ENCODE peak calls at places on chromosomes 12 and 14, in four cellular contexts. F, C, H and P are unnamed samples.

GRCh38 chr12:123532808-123533649 is 490 bp downstream of the RILPL1 start:
- DNase-seq in F (no peak), C (peak; percentile 62), H (peak; percentile 27), P (peak; percentile 71)

GRCh38 chr12:117045175-117045997 is 53.8 kb downstream of the TESC start:
- DNase-seq in F (no peak), C (no peak), H (no peak), P (no peak)

GRCh38 chr12:29043069-29043468 is 106.0 kb upstream of the FAR2 start:
- DNase-seq in F (no peak), C (no peak), H (no peak), P (no peak)

GRCh38 chr12:57737467-57738141 is 938 bp downstream of the AGAP2 start:
- DNase-seq in F (no peak), C (peak; percentile 51), H (no peak), P (no peak)

GRCh38 chr12:91316161-91316759 is 133.6 kb upstream of the DCN start:
- DNase-seq in F (no peak), C (no peak), H (no peak), P (no peak)

GRCh38 chr12:94109154-94109553 is 39.2 kb upstream of the PLXNC1 start:
- DNase-seq in F (no peak), C (peak; percentile 76), H (no peak), P (no peak)

GRCh38 chr12:49543221-49543913 is 4.5 kb downstream of the KCNH3 start:
- DNase-seq in F (no peak), C (no peak), H (no peak), P (no peak)

GRCh38 chr12:31005944-31006361 is 67.7 kb upstream of the DDX11 start:
- DNase-seq in F (no peak), C (peak; percentile 77), H (peak; percentile 95), P (no peak)

GRCh38 chr14:76784881-76785280 is 23.6 kb downstream of the VASH1 start:
- DNase-seq in F (no peak), C (peak; percentile 81), H (peak; percentile 57), P (no peak)